ENCODE peak calls at places on chromosomes 13 and 19, in five cellular contexts. B, N, H, W and S are unnamed samples.

GRCh38 chr13:98509271-98510155 is 67.4 kb downstream of the STK24 start:
- DNase-seq in B (peak), N (peak), H (peak), W (peak), S (peak)

GRCh38 chr13:52846567-52847321 is 1.7 kb downstream of the PCDH8 start:
- DNase-seq in B (no peak), N (no peak), H (peak), W (no peak), S (no peak)

GRCh38 chr19:18798384-18799352 is 7.6 kb upstream of the COMP start:
- DNase-seq in B (peak), N (no peak), H (no peak), W (no peak), S (no peak)

GRCh38 chr13:42548731-42549554 is 25.0 kb upstream of the TNFSF11 start:
- DNase-seq in B (no peak), N (peak), H (peak), W (peak), S (no peak)

GRCh38 chr19:3458229-3458555 is 22.1 kb downstream of the SMIM24 start:
- DNase-seq in B (no peak), N (no peak), H (no peak), W (no peak), S (peak)

GRCh38 chr13:21015284-21015683 is 46.1 kb downstream of the LATS2 start:
- DNase-seq in B (no peak), N (no peak), H (no peak), W (no peak), S (no peak)

GRCh38 chr13:109883181-109884180 is 97.1 kb upstream of the IRS2 start:
- DNase-seq in B (no peak), N (no peak), H (no peak), W (no peak), S (no peak)

GRCh38 chr19:15091918-15092753 is 10.1 kb downstream of the OR1I1 start:
- DNase-seq in B (peak), N (no peak), H (peak), W (no peak), S (peak)

GRCh38 chr13:51848674-51849073 is 3.7 kb upstream of the TMEM272 start:
- DNase-seq in B (peak), N (no peak), H (peak), W (no peak), S (no peak)

GRCh38 chr19:55474269-55475265 is 1.9 kb upstream of the ZNF628 start:
- DNase-seq in B (no peak), N (no peak), H (no peak), W (no peak), S (no peak)

GRCh38 chr19:40348961-40349507 is 539 bp downstream of the PLD3 start:
- DNase-seq in B (peak), N (peak), H (peak), W (no peak), S (peak)

GRCh38 chr13:111115841-111116500 is 861 bp downstream of the ARHGEF7 start:
- DNase-seq in B (peak), N (no peak), H (peak), W (no peak), S (no peak)

GRCh38 chr13:18965347-18965855 is 216.2 kb downstream of the TUBA3C start:
- DNase-seq in B (no peak), N (no peak), H (no peak), W (no peak), S (no peak)

GRCh38 chr13:79457948-79458347 is 23.0 kb upstream of the NDFIP2 start:
- DNase-seq in B (no peak), N (peak), H (peak), W (no peak), S (no peak)

GRCh38 chr19:18112989-18113478 is 15.5 kb downstream of the MAST3 start:
- DNase-seq in B (peak), N (peak), H (peak), W (no peak), S (peak)

GRCh38 chr19:5564930-5565329 is 2.8 kb downstream of the TINCR start:
- DNase-seq in B (no peak), N (no peak), H (no peak), W (no peak), S (no peak)

DNA sequence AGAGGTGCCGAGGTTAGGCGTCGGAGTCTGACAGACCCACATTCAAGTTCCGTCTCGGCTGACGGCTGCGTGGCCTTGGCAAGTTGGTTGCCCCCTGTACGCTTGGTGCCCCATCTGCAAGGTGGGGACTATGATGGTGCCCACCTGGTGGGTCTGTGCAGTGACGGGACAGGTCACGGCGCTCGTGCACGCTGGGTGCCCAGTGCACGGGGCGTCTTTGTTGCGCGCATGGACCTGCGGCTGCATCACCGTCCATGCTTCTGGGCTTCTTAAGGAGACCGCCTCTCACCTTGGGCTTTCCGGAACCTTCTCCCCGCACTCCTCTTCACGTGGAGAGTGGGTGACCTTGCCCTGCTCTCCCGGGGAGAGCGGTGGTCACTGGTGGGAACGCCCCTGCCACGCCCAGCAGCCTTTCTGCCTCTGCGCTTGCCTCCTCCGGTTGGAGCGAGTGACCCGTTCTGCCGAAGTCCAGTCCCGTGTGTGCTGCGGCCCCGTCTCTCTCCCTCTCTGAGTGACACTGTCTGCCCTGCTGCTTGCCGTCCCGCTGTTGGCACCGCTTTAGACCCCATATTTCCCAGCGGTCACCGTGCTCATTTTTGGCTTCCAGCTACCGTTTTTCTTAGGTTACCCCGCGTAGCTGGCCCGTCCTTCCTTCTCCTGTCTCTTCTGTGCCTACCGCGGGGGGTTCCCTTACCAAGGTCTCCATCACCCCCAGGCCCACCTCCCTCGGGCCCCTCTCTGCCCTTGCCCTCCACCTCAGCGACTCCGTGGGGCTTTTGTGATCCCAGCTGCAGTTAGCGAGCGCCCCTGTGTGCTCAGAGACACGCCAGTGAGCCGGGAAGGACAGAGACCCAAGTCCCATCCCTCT is 6.4 kb downstream of the ATP11A start:
- DNase-seq in B (no peak), N (no peak), H (no peak), W (no peak), S (no peak)
- TF ChIP-seq MYC in B (no peak), N (no peak), H (no peak), W (no peak), S (no peak)

DNA sequence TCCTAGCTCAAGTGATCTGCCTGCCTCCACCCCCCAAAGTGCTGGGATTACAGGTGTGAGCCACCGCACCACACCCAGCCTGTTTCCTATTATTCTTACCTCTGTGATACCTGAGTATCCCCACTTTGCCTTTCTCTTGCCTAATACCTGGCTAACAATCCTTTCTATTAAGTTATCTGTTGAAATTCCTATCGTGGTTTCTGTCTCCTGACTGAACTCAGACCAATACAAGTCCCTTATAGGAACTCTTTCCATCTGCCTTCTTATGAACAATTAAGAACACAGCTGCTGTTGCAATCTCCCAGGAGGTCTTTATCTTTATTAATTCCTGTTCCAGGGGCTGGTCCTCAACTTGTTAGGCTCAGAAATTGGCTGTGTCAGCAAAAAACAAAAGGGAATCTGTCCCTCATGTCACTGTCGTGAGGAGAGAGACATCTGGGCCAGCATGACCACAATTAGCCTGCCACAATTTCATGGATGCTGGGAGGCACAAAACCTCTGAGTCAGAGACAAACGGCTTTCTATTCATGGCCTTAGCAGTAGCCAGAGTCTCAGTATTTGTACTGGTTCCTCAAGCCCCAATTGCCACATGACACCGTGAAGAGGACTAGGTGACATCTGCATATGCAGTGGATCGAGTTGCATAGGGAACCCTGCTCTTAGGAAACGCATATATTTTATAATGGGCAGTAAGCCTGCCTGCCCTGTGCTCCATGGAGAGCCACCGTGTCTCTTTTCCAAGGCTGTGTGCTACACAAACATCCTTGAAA is 58.2 kb downstream of the NUFIP1 start:
- DNase-seq in B (no peak), N (no peak), H (no peak), W (no peak), S (no peak)
- H3K27ac ChIP-seq in B (no peak), N (no peak), H (peak), W (no peak), S (no peak)

GRCh38 chr19:48611872-48612271 is 3.0 kb downstream of the FAM83E start:
- DNase-seq in B (no peak), N (no peak), H (no peak), W (no peak), S (no peak)

GRCh38 chr19:48607359-48607755 is 815 bp downstream of the SPACA4 start:
- DNase-seq in B (no peak), N (no peak), H (no peak), W (no peak), S (no peak)

GRCh38 chr19:48609571-48610108 is 3.1 kb downstream of the SPACA4 start:
- DNase-seq in B (no peak), N (no peak), H (no peak), W (no peak), S (no peak)

GRCh38 chr19:48606463-48607358 is at the start of gene SPACA4:
- DNase-seq in B (no peak), N (no peak), H (no peak), W (no peak), S (no peak)

GRCh38 chr19:48608798-48609263 is 2.3 kb downstream of the SPACA4 start:
- DNase-seq in B (peak), N (peak), H (no peak), W (no peak), S (peak)
- TF ChIP-seq MYC in B (no peak), N (no peak), H (no peak), W (no peak), S (no peak)

DNA sequence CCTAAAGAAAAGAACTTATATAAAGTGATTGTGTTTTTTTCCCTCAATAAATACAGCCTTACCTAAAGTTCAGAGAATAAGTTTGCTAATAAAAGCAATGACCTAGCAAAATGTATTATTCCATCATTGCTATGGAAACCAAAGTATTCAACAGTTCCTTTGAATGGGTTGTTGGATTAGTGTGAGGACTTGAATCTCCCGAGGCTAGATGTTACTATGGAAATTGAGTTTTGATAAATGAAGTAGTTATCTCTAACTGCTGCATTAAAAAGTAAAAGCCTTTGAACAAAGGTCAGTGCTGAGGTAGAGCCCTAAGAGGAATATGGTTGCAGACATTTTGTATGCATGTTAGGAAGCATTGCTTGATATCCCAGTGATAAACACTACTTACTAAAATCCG is 6.2 kb downstream of the KLF5 start:
- DNase-seq in B (no peak), N (no peak), H (no peak), W (no peak), S (no peak)
- H3K27ac ChIP-seq in B (no peak), N (no peak), H (no peak), W (no peak), S (peak)

DNA sequence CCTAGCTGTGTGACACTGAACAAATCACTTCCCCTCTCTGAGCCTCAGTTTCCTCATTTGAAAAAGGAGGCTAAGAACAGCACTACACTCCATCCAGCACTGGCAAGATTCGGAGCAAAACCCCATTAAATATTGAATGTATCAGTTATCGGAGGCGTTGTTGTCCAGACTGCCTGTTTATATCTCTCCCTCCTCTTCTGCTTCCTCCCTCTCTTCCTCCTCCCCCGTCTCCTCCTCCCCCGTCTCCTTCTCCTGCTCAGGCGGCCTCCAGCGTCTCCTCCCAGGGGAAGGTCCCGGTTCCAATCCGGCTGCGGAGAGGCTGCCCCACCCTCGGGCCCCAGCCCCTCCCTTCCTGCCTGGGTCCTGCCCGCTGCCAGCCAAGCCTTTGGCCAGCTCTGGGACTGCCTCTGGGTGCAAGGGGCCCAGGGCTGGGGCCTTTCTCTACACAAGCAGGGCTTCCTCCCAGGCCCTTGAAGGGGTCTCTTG is 2.0 kb downstream of the RRAS start:
- DNase-seq in B (no peak), N (peak), H (peak), W (no peak), S (peak)
- TF ChIP-seq MYC in B (no peak), N (no peak), H (no peak), W (no peak), S (no peak)

GRCh38 chr13:28557725-28558124 is 62.8 kb upstream of the FLT1 start:
- DNase-seq in B (no peak), N (no peak), H (no peak), W (no peak), S (no peak)
- H3K27ac ChIP-seq in B (no peak), N (no peak), H (no peak), W (no peak), S (no peak)

DNA sequence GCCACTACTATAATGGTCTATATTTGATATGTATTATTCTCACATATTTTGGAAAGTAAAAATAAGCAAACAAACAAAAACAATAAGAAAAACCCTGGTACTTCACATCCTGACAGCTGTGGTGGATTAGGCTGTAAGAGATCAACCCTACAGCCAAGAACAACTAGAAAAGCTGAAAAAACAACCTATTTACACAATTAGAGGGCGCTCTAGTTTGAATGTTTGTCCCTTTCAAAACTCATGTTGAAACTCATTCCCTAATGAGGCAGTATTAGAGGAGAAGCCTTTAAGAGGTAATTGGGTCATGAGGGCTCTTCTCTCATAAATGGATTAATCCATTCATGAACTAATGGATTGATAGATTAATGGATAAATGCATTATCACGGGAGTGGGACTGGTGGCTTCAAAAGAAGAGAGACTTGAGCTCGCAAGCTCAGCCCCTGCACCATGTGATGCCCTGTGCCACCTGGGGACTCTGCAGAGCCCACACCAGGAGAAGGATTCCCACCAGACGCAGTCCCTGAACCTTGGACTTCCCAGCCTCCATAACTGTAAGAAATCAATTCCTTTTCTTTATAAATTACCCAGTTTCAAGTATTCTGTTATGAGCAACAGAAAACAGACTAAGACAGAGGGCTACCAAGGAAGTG is 733.9 kb upstream of the ARGLU1 start:
- DNase-seq in B (no peak), N (no peak), H (peak), W (no peak), S (no peak)
- TF ChIP-seq MYC in B (no peak), N (no peak), H (no peak), W (no peak), S (no peak)

DNA sequence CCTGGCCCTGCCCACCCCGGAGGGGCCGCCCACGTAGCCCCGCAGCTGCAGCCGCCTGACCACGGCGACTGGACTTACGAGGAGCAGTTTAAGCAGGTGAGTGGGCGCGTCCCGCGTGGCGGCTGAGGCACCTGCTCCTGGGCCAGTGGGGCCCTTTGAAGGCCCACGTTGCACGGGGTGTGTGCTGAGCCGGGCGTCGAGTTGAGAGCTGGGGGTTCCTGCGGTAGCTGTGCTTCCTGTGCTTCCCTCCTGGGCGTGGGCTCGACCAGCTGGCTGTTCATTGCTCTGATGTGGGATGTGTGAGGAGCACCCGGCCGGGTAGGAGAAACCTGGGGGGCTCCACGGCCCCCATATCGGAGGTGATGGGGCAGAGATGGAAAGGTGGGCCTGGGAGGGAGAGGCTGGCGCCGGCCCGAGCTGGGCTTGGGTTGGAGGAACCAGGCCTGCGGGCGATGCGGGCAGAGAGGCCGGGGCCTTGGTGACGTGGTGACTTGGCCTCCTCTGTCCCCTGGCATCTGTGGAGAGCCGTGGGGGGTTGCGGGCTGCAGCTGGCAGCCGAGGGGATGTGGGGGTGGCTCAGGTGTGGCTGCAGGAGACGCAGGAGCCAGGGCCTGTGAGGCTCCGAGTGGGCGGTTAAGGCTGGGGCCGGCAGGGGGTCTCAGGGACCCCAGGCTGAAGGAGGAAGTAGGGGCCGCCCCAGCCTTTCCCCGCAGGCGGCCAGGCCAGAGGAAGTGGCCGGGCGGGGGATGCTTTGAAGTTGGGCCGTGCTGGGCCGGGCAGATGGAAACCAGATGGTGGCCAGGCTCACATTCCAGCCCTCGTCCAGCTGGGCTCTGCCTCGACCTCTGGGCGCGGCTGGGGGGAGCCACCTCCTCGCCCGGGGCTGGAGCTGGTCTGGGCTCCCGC is 7.1 kb downstream of the ARID3A start:
- DNase-seq in B (no peak), N (no peak), H (no peak), W (no peak), S (peak)
- H3K27ac ChIP-seq in B (peak), N (no peak), H (no peak), W (peak), S (peak)

GRCh38 chr13:37640499-37640898 is 41.9 kb upstream of the POSTN start:
- DNase-seq in B (no peak), N (peak), H (peak), W (no peak), S (peak)
- TF ChIP-seq MYC in B (no peak), N (no peak), H (no peak), W (no peak), S (no peak)

DNA sequence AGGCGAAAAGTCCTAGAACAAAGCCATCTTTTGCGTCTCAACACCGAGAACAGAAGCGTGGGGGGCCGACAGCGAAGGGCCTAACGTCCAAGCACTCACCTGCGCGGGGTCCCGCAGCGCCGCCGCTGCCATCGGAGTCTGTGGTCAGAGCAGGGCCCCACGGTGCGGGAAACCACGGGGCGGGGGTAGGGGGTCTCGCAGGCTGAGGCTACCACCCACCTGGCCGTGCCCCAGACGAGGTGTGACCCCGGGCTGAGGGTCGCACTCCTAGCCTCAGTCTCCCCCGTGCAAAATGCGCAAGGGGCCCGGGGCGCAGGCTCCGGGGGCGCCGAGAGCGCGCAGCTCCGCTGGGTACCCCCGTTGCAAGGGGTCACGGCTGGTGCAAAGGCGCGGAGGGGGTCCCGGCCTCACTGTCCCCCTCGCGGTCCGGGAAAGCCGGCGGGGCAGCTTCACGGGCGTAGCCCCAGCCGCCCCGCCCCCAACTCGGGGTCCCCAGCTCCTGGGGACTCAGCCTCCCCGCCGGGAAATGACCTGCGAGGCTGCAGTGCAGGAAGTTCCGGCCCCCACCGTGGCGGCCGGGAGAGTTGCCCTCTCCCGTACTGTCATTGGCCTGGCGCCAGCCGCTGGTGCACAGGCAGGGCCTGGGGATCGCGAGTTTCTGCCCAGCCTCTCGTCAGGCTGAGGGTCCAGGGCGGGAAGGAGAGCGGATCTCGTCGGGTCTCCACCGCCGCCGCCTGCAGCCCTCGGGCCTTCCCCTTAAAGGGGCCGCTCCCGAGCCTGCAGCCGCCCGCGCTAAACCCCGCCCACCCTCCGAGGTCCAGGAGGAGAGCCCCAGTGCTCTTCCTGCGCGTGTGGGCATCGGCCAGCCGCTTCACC is at the start of gene ZNF792:
- DNase-seq in B (peak), N (peak), H (peak), W (no peak), S (peak)
- H3K27ac ChIP-seq in B (peak), N (peak), H (peak), W (peak), S (peak)